ENCODE peak calls at places on chromosome 5, in nine cellular contexts. N is substantia nigra; C is H4; Q is smooth muscle cell of the brain vasculature; F is stimulated activated CD8-positive, alpha-beta memory T cell treated with anti-CD3 and anti-CD28 coated beads, Interleukin-7, amount 100 ng/mL, for 1 hour; M is NCI-H1436 treated with DMSO at 0.1 percent for 48 hours; G is fibroblast of the aortic adventitia; W is RWPE1; I is MV-4-11. H is an unnamed sample.

GRCh38 chr5:153827407-153827806 is 211.3 kb downstream of the FAM114A2 start:
- DNase-seq in N (no peak), G (peak; percentile 5), C (no peak), M (no peak), W (no peak), F (no peak), I (no peak), Q (no peak), H (peak; percentile 8)

GRCh38 chr5:68270576-68270975 is 55.0 kb downstream of the PIK3R1 start:
- DNase-seq in C (no peak), I (no peak), G (no peak), N (no peak), F (no peak), M (no peak), Q (no peak), W (no peak), H (no peak)

GRCh38 chr5:154712518-154713437 is 42.4 kb upstream of the LARP1 start:
- DNase-seq in W (peak; percentile 41), M (peak; percentile 58), N (no peak), C (no peak), Q (no peak), F (no peak), G (no peak), I (no peak), H (no peak)

GRCh38 chr5:164972973-164973372 is 1467.6 kb downstream of the MAT2B start:
- DNase-seq in G (no peak), I (no peak), M (no peak), F (no peak), C (no peak), Q (no peak), N (no peak), W (no peak), H (no peak)

GRCh38 chr5:160040471-160040835 is 31.5 kb downstream of the TTC1 start:
- DNase-seq in W (no peak), G (no peak), N (no peak), Q (no peak), I (no peak), C (no peak), F (no peak), M (no peak), H (no peak)

GRCh38 chr5:77077821-77078176 is 9.3 kb downstream of the ZBED3 start:
- DNase-seq in C (no peak), Q (no peak), F (no peak), N (no peak), G (no peak), W (no peak), I (no peak), M (no peak), H (no peak)

GRCh38 chr5:107072440-107072839 is 598.3 kb downstream of the EFNA5 start:
- DNase-seq in M (no peak), C (peak; percentile 59), F (no peak), G (no peak), N (no peak), Q (no peak), W (no peak), I (no peak), H (no peak)

GRCh38 chr5:172453206-172453985 is 929 bp downstream of the SH3PXD2B start:
- DNase-seq in I (no peak), W (peak; percentile 68), F (no peak), Q (peak; percentile 44), C (peak; percentile 60), M (no peak), N (no peak), G (no peak), H (no peak)

GRCh38 chr5:37735649-37736347 is 104.0 kb downstream of the GDNF start:
- DNase-seq in N (peak; percentile 18), C (no peak), W (no peak), I (no peak), G (no peak), M (no peak), Q (no peak), F (no peak), H (no peak)

GRCh38 chr5:127957183-127957582 is 126.4 kb upstream of the SLC12A2 start:
- DNase-seq in N (no peak), W (peak; percentile 54), G (peak; percentile 56), I (no peak), F (no peak), Q (peak; percentile 74), M (no peak), C (peak; percentile 21), H (no peak)

GRCh38 chr5:14121552-14121951 is 21.6 kb upstream of the TRIO start:
- DNase-seq in G (no peak), M (no peak), C (no peak), F (no peak), I (no peak), Q (no peak), W (no peak), N (no peak), H (no peak)

GRCh38 chr5:50325237-50325832 is 115.8 kb downstream of the EMB start:
- DNase-seq in N (no peak), F (no peak), Q (no peak), C (no peak), W (no peak), M (no peak), G (peak; percentile 59), I (peak; percentile 12), H (no peak)

GRCh38 chr5:181195249-181195761 is 9.7 kb downstream of the TRIM7 start:
- DNase-seq in F (no peak), W (no peak), Q (no peak), C (no peak), I (no peak), M (no peak), G (no peak), N (no peak), H (no peak)

GRCh38 chr5:174732040-174733020 is 7.9 kb downstream of the MSX2 start:
- DNase-seq in F (no peak), M (no peak), N (no peak), Q (no peak), W (no peak), I (no peak), C (no peak), G (no peak), H (no peak)

GRCh38 chr5:61697811-61698587 is 365.9 kb downstream of the ZSWIM6 start:
- DNase-seq in G (no peak), N (no peak), I (no peak), M (no peak), F (no peak), W (no peak), C (no peak), Q (no peak), H (no peak)

H was measured in tibial nerve.